ENCODE peak calls at places on chromosomes 13 and 19, in five cellular contexts. One of them, this sample, is unnamed.

GRCh38 chr13:29924482-29924884 is 74.1 kb upstream of the UBL3 start:
- DNase-seq in HepG2: peak; percentile 44
- DNase-seq in HCT116: no peak
- DNase-seq in K562: no peak
- DNase-seq in SK-N-SH: no peak
- DNase-seq in this sample: no peak

GRCh38 chr13:100040196-100040595 is 48.7 kb upstream of the PCCA start:
- DNase-seq in HepG2: peak; percentile 47
- DNase-seq in SK-N-SH: no peak
- DNase-seq in HCT116: no peak
- DNase-seq in K562: no peak
- DNase-seq in this sample: no peak

GRCh38 chr19:6472713-6473112 is 8.6 kb downstream of the CRB3 start:
- DNase-seq in SK-N-SH: no peak
- DNase-seq in HCT116: no peak
- DNase-seq in HepG2: no peak
- DNase-seq in K562: no peak
- DNase-seq in this sample: no peak

GRCh38 chr19:21604351-21604926 is 99.0 kb downstream of the ZNF429 start:
- DNase-seq in HCT116: no peak
- DNase-seq in K562: no peak
- DNase-seq in HepG2: no peak
- DNase-seq in SK-N-SH: no peak
- DNase-seq in this sample: no peak

GRCh38 chr13:102400619-102401125 is 1.2 kb downstream of the FGF14 start:
- DNase-seq in HCT116: no peak
- DNase-seq in HepG2: no peak
- DNase-seq in SK-N-SH: peak; percentile 73
- DNase-seq in K562: no peak
- DNase-seq in this sample: no peak

GRCh38 chr13:25659091-25659502 is 287.3 kb downstream of the ATP8A2 start:
- DNase-seq in SK-N-SH: no peak
- DNase-seq in HCT116: no peak
- DNase-seq in HepG2: no peak
- DNase-seq in K562: no peak
- DNase-seq in this sample: no peak

GRCh38 chr19:4064551-4065260 is 2.0 kb downstream of the ZBTB7A start:
- DNase-seq in SK-N-SH: peak; percentile 86
- DNase-seq in HepG2: no peak
- DNase-seq in K562: peak; percentile 65
- DNase-seq in HCT116: no peak
- DNase-seq in this sample: no peak

GRCh38 chr13:85241045-85241444 is 558.2 kb downstream of the SLITRK6 start:
- DNase-seq in K562: no peak
- DNase-seq in HepG2: no peak
- DNase-seq in HCT116: peak; percentile 10
- DNase-seq in SK-N-SH: no peak
- DNase-seq in this sample: no peak

GRCh38 chr19:4009990-4010807 is 2.7 kb downstream of the PIAS4 start:
- DNase-seq in SK-N-SH: peak; percentile 6
- DNase-seq in HepG2: no peak
- DNase-seq in K562: no peak
- DNase-seq in HCT116: no peak
- DNase-seq in this sample: no peak

GRCh38 chr13:97490702-97491307 is 56.8 kb downstream of the RAP2A start:
- DNase-seq in HCT116: no peak
- DNase-seq in HepG2: no peak
- DNase-seq in SK-N-SH: no peak
- DNase-seq in K562: no peak
- DNase-seq in this sample: no peak

GRCh38 chr19:3335431-3336350 is 30.7 kb upstream of the NFIC start:
- DNase-seq in HepG2: no peak
- DNase-seq in SK-N-SH: no peak
- DNase-seq in HCT116: no peak
- DNase-seq in K562: no peak
- DNase-seq in this sample: no peak

GRCh38 chr19:36113425-36113824 is 1.2 kb downstream of the POLR2I start:
- DNase-seq in HepG2: no peak
- DNase-seq in HCT116: no peak
- DNase-seq in K562: no peak
- DNase-seq in SK-N-SH: no peak
- DNase-seq in this sample: no peak
- TF ChIP-seq JUND in HepG2: no peak
- TF ChIP-seq JUND in HCT116: no peak
- TF ChIP-seq JUND in K562: no peak
- TF ChIP-seq JUND in SK-N-SH: no peak
- TF ChIP-seq JUND in this sample: no peak

DNA sequence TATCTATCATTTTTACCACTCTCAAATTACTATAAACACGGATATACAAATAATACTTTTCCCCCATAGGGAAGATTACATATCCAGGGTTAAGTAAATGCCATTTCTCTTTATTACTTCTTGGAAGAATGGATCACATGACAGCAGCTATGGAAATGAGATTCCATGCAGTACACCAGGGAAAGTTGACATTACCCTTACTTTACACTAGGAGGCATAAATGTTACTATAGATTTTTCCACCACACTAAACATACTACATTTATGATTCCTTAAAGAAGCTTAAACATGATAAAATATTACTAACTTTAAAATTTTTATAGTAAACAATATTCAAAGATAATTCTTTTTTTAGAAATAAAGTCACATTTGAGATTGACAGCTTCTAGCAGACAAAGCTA is 611.4 kb downstream of the PCDH9 start:
- DNase-seq in HCT116: peak; percentile 26
- DNase-seq in HepG2: peak; percentile 5
- DNase-seq in K562: no peak
- DNase-seq in SK-N-SH: peak; percentile 48
- DNase-seq in this sample: peak; percentile 7
- TF ChIP-seq JUND in HCT116: no peak
- TF ChIP-seq JUND in HepG2: no peak
- TF ChIP-seq JUND in K562: no peak
- TF ChIP-seq JUND in SK-N-SH: no peak
- TF ChIP-seq JUND in this sample: no peak

GRCh38 chr19:55134732-55135131 is 14.3 kb downstream of the TNNT1 start:
- DNase-seq in K562: no peak
- DNase-seq in SK-N-SH: no peak
- DNase-seq in HCT116: no peak
- DNase-seq in HepG2: no peak
- DNase-seq in this sample: no peak
- TF ChIP-seq JUND in K562: no peak
- TF ChIP-seq JUND in SK-N-SH: no peak
- TF ChIP-seq JUND in HCT116: no peak
- TF ChIP-seq JUND in HepG2: no peak
- TF ChIP-seq JUND in this sample: no peak

DNA sequence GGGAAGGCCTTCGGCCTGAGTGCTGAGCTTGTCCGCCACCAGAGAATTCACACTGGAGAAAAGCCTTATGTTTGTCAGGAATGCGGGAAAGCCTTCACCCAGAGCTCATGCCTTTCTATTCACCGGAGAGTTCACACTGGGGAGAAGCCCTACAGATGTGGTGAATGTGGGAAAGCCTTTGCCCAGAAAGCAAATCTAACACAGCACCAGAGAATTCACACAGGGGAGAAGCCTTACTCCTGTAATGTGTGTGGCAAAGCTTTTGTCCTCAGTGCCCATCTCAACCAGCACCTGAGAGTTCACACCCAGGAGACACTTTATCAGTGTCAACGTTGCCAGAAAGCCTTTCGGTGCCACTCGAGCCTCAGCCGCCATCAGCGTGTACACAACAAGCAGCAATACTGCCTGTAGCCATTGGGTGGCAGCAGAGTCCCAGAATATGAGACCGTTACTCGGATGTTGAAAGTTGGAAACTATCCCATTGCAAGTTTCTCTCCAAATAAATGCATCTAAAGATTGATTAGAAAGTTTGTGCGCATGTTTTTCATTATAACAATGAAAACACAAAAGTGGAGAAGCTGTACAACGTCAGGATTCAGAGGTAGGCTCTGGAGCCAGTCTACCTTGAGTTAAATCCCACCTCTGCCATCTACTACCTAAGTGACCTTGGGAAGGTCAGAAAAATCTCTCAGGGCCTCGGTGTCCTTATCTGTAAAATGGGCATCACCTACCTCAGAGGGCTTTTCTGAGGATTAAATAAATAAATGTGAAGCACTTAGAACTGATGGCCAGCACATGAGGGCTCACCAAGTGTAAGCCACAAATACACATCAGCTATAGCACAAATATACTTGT is 21.1 kb downstream of the ZNF473 start:
- DNase-seq in HepG2: peak; percentile 60
- DNase-seq in K562: peak; percentile 67
- DNase-seq in HCT116: peak; percentile 27
- DNase-seq in SK-N-SH: peak; percentile 50
- DNase-seq in this sample: no peak
- TF ChIP-seq JUND in HepG2: no peak
- TF ChIP-seq JUND in K562: no peak
- TF ChIP-seq JUND in HCT116: no peak
- TF ChIP-seq JUND in SK-N-SH: no peak
- TF ChIP-seq JUND in this sample: no peak

DNA sequence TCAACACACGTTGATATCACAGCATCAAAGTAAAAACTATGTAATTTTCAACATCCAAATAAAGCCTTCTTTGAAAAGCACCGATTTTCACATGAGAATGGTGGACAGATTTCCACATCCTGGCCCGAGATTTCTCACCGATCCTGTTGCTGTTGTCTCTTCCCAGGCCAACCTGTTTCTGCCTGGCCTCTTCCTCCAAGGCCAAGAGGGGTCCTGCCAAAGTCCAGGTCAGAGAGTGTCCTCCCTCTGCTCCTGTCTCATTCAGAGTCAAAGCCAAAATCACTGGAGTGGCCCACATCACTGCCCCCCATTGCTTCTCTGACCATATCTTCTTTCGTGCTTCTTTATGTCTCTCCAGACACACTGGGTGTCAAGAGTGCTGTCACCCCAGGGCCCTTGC is 49.5 kb downstream of the CHST8 start:
- DNase-seq in K562: no peak
- DNase-seq in SK-N-SH: no peak
- DNase-seq in HCT116: no peak
- DNase-seq in HepG2: no peak
- DNase-seq in this sample: no peak
- TF ChIP-seq JUND in K562: no peak
- TF ChIP-seq JUND in SK-N-SH: no peak
- TF ChIP-seq JUND in HCT116: no peak
- TF ChIP-seq JUND in HepG2: no peak
- TF ChIP-seq JUND in this sample: no peak

DNA sequence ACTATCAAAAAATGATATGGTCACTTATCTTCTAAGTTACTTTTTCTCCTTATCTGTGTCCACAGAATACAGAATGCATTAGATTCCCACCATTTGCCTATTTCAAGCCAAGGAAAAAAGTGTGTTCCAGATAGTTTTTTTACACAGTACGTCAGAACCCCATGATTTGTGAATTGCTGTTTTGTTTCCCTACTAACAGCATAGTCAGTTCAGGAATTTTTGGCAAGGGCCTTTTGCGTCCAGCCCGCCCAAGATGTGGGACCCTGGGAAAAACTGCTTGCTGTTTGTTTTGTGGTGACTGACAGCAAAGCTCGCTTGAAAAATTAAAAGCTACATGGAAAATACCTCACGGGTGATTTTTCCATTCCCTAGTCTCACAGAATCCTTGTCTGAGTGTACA is 20.4 kb upstream of the FAM216B start:
- DNase-seq in SK-N-SH: no peak
- DNase-seq in HepG2: no peak
- DNase-seq in K562: no peak
- DNase-seq in HCT116: no peak
- DNase-seq in this sample: no peak
- TF ChIP-seq JUND in SK-N-SH: no peak
- TF ChIP-seq JUND in HepG2: no peak
- TF ChIP-seq JUND in K562: no peak
- TF ChIP-seq JUND in HCT116: no peak
- TF ChIP-seq JUND in this sample: no peak

DNA sequence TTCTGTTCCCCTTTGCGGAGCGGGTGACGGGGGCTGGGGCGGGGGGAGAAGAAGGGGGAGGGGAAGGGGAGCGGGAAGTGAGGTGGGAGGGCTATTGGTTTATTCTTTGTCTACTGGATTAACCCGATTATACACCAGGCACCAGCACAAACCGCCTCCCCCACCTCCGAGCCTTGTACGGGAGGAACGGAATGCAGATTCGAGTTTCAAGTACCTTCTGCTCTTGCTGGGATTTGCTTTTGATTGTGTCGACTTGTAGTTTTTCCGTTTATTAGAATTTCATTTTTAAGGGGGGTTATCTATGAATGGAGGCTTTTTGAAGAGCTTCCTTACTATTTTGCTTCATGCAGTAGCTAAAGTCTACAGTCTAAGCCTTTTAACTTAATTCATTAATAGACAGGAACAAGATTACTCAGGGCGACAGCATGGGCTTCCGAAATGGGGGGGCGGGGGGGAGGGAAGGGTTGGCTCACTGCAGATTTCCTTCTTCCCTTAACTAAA is 895 bp upstream of the SPRY2 start:
- DNase-seq in HCT116: no peak
- DNase-seq in HepG2: peak; percentile 49
- DNase-seq in SK-N-SH: peak; percentile 80
- DNase-seq in K562: peak; percentile 44
- DNase-seq in this sample: no peak
- TF ChIP-seq JUND in HCT116: no peak
- TF ChIP-seq JUND in HepG2: no peak
- TF ChIP-seq JUND in SK-N-SH: no peak
- TF ChIP-seq JUND in K562: no peak
- TF ChIP-seq JUND in this sample: no peak

GRCh38 chr13:113005997-113006396 is 37.0 kb downstream of the MCF2L start:
- DNase-seq in SK-N-SH: no peak
- DNase-seq in HepG2: no peak
- DNase-seq in K562: no peak
- DNase-seq in HCT116: no peak
- DNase-seq in this sample: no peak
- TF ChIP-seq JUND in SK-N-SH: no peak
- TF ChIP-seq JUND in HepG2: no peak
- TF ChIP-seq JUND in K562: no peak
- TF ChIP-seq JUND in HCT116: no peak
- TF ChIP-seq JUND in this sample: no peak

DNA sequence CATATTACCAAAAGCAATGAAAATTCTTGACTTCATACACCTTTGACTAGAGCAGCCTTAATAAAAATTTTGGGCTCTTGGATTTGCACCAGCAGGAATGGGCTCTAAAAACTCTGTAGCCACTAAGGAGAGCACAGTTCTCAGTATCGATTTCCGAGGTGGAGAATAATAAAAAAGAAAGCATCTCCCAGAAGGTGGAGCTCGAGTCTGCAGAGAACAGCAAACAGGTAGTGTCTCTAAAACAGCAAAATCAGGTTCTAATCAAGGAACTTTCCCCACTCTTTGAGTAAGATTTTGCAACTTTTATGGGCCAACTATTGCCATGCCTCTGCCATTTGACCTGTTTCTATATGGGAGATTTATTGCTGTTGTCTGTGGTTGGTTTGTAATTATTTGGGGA is 258.7 kb upstream of the GPC6 start:
- DNase-seq in SK-N-SH: no peak
- DNase-seq in HepG2: peak; percentile 18
- DNase-seq in HCT116: no peak
- DNase-seq in K562: no peak
- DNase-seq in this sample: no peak
- TF ChIP-seq JUND in SK-N-SH: no peak
- TF ChIP-seq JUND in HepG2: no peak
- TF ChIP-seq JUND in HCT116: no peak
- TF ChIP-seq JUND in K562: no peak
- TF ChIP-seq JUND in this sample: no peak